ENCODE peak calls at places on chromosomes 4 and X, in four cellular contexts. L is GM23248, H is colonic mucosa, W is fibroblast of lung. B is an unnamed sample.
A peak's percentile ranks its signal among the peaks of the same experiment; 100 is the strongest.

GRCh38 chrX:51182545-51182944 is 150.1 kb upstream of the NUDT10 start:
- DNase-seq in L (no peak), H (no peak), W (no peak), B (no peak)

GRCh38 chr4:116573540-116573939 is 511.8 kb downstream of the TRAM1L1 start:
- DNase-seq in L (no peak), H (no peak), W (no peak), B (no peak)

GRCh38 chr4:127403523-127404084 is 229.2 kb upstream of the INTU start:
- DNase-seq in L (no peak), H (no peak), W (no peak), B (no peak)

GRCh38 chrX:31590581-31591113 is 518.8 kb upstream of the FTHL17 start:
- DNase-seq in L (peak; percentile 74), H (no peak), W (peak; percentile 69), B (no peak)

GRCh38 chr4:122777846-122778501 is 45.5 kb downstream of the BBS12 start:
- DNase-seq in L (peak; percentile 91), H (no peak), W (peak; percentile 93), B (no peak)

GRCh38 chrX:78124304-78124703 is 15.1 kb downstream of the TAF9B start:
- DNase-seq in L (peak; percentile 34), H (no peak), W (no peak), B (no peak)

GRCh38 chrX:119997570-119997969 is 54.0 kb upstream of the NKAP start:
- DNase-seq in L (no peak), H (no peak), W (no peak), B (no peak)

GRCh38 chrX:153565996-153566580 is 32.9 kb downstream of the CCNQ start:
- DNase-seq in L (no peak), H (no peak), W (no peak), B (no peak)

GRCh38 chr4:103786014-103786413 is 66.2 kb upstream of the TACR3 start:
- DNase-seq in L (peak; percentile 69), H (no peak), W (peak; percentile 7), B (no peak)

GRCh38 chrX:34147345-34147744 is 15.2 kb upstream of the FAM47A start:
- DNase-seq in L (no peak), H (no peak), W (no peak), B (no peak)

GRCh38 chr4:26238782-26239647 is 81.8 kb upstream of the RBPJ start:
- DNase-seq in L (peak; percentile 60), H (peak; percentile 28), W (peak; percentile 72), B (no peak)

GRCh38 chrX:124938715-124939114 is 381.0 kb upstream of the TEX13C start:
- DNase-seq in L (no peak), H (no peak), W (no peak), B (no peak)

GRCh38 chrX:134525086-134525792 is 65.3 kb downstream of the HPRT1 start:
- DNase-seq in L (peak; percentile 27), H (no peak), W (peak; percentile 40), B (no peak)

GRCh38 chr4:148415500-148415899 is 26.7 kb downstream of the NR3C2 start:
- DNase-seq in L (peak; percentile 4), H (no peak), W (peak; percentile 4), B (no peak)

GRCh38 chr4:1179976-1180375 is 7.6 kb upstream of the SPON2 start:
- DNase-seq in L (no peak), H (no peak), W (no peak), B (no peak)

GRCh38 chr4:40685300-40685699 is 55.6 kb upstream of the RBM47 start:
- DNase-seq in L (peak; percentile 34), H (no peak), W (peak; percentile 82), B (peak; percentile 32)

GRCh38 chr4:140330311-140330900 is 43.0 kb upstream of the SCOC start:
- DNase-seq in L (peak; percentile 60), H (no peak), W (peak; percentile 42), B (peak; percentile 20)

GRCh38 chrX:105477351-105477750 is 256.9 kb upstream of the TEX13A start:
- DNase-seq in L (no peak), H (no peak), W (peak; percentile 24), B (peak; percentile 66)

GRCh38 chr4:41155194-41155830 is 59.0 kb downstream of the APBB2 start:
- DNase-seq in L (peak; percentile 86), H (no peak), W (peak; percentile 95), B (peak; percentile 74)

GRCh38 chr4:115042496-115042895 is 70.9 kb downstream of the NDST4 start:
- DNase-seq in L (peak; percentile 20), H (no peak), W (no peak), B (no peak)

GRCh38 chr4:67035501-67035900 is 509.8 kb downstream of the CENPC start:
- DNase-seq in L (peak; percentile 0), H (no peak), W (peak; percentile 80), B (peak; percentile 77)

GRCh38 chrX:111363741-111364140 is 48.3 kb downstream of the DCX start:
- DNase-seq in L (no peak), H (no peak), W (no peak), B (no peak)

GRCh38 chrX:30748337-30748960 is 95.2 kb downstream of the GK start:
- DNase-seq in L (no peak), H (no peak), W (no peak), B (no peak)

GRCh38 chr4:185810746-185811508 is 1.1 kb downstream of the SORBS2 start:
- DNase-seq in L (no peak), H (no peak), W (no peak), B (peak; percentile 13)

GRCh38 chr4:39770969-39771724 is 73.2 kb downstream of the UBE2K start:
- DNase-seq in L (no peak), H (no peak), W (no peak), B (no peak)

GRCh38 chrX:155009994-155010472 is 12.5 kb downstream of the F8 start:
- DNase-seq in L (no peak), H (no peak), W (no peak), B (no peak)

GRCh38 chr4:113397114-113397701 is 347.8 kb downstream of the ANK2 start:
- DNase-seq in L (peak; percentile 76), H (no peak), W (peak; percentile 90), B (no peak)

GRCh38 chrX:20061869-20062254 is 54.8 kb downstream of the MAP7D2 start:
- DNase-seq in L (peak; percentile 55), H (no peak), W (peak; percentile 82), B (no peak)

GRCh38 chr4:84568496-84568895 is 14.4 kb upstream of the CDS1 start:
- DNase-seq in L (peak; percentile 20), H (no peak), W (no peak), B (no peak)

GRCh38 chr4:87079967-87080366 is 140.5 kb downstream of the KLHL8 start:
- DNase-seq in L (no peak), H (no peak), W (no peak), B (no peak)

GRCh38 chr4:164935363-164935762 is 42.1 kb downstream of the TRIM61 start:
- DNase-seq in L (no peak), H (no peak), W (no peak), B (no peak)

GRCh38 chr4:113882668-113883067 is 96.8 kb downstream of the ARSJ start:
- DNase-seq in L (no peak), H (no peak), W (peak; percentile 42), B (no peak)

GRCh38 chr4:164508126-164508525 is 245.8 kb upstream of the SMIM31 start:
- DNase-seq in L (no peak), H (no peak), W (peak; percentile 57), B (no peak)

GRCh38 chrX:131724292-131724691 is 180.4 kb downstream of the OR13H1 start:
- DNase-seq in L (no peak), H (no peak), W (no peak), B (no peak)

GRCh38 chr4:44121210-44121609 is 327.4 kb downstream of the KCTD8 start:
- DNase-seq in L (no peak), H (no peak), W (no peak), B (peak; percentile 7)

GRCh38 chr4:8176547-8177399 is 18.2 kb upstream of the ABLIM2 start:
- DNase-seq in L (peak; percentile 75), H (no peak), W (peak; percentile 38), B (peak; percentile 41)

GRCh38 chrX:48956728-48957414 is 536 bp downstream of the OTUD5 start:
- DNase-seq in L (peak; percentile 48), H (peak; percentile 31), W (no peak), B (no peak)

GRCh38 chr4:89196745-89197144 is 85.4 kb downstream of the TIGD2 start:
- DNase-seq in L (no peak), H (no peak), W (no peak), B (no peak)

DNA sequence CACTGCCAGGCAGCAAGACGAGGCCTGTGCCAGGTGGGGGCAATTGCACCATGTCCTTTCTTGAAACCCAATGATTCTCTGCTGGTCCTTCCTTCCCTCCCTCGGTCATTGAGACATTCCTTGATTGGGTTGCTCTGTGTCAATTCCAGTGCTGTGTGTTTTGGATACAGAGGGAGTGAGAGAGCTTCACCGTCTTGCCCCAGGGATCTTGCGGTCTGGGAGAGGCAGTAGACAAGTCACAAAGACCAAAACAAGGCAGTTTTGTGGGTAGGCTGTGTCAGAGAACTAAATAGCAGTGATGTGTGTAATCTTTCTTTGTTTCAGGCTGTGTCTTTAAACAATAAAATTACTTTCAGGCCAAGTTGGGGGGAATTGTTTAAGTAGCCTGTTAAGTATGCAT is 38.8 kb upstream of the TADA2B start:
- DNase-seq in L (no peak), H (no peak), W (peak; percentile 73), B (no peak)
- H3K27ac ChIP-seq in L (no peak overlapping the region), H (no peak overlapping the region), W (no peak overlapping the region), B (peak overlapping the region; percentile 65)

GRCh38 chr4:78846258-78846657 is 70.1 kb downstream of the BMP2K start:
- DNase-seq in L (peak; percentile 4), H (no peak), W (no peak), B (no peak)

GRCh38 chr4:78845469-78845868 is 69.3 kb downstream of the BMP2K start:
- DNase-seq in L (peak; percentile 2), H (no peak), W (no peak), B (no peak)
- H3K4me1 ChIP-seq in L (peaks cover 9% of the 10 kb centered on the region), H (no peaks in the 10 kb centered on the region), W (no peaks in the 10 kb centered on the region), B (no peaks in the 10 kb centered on the region)

GRCh38 chr4:11647433-11647832 is 218.7 kb upstream of the HS3ST1 start:
- DNase-seq in L (no peak), H (no peak), W (no peak), B (no peak)

GRCh38 chr4:11650801-11651596 is 222.3 kb upstream of the HS3ST1 start:
- DNase-seq in L (no peak), H (no peak), W (peak; percentile 66), B (no peak)
- H3K27ac ChIP-seq in L (no peak overlapping the region), H (no peak overlapping the region), W (no peak overlapping the region), B (no peak overlapping the region)

DNA sequence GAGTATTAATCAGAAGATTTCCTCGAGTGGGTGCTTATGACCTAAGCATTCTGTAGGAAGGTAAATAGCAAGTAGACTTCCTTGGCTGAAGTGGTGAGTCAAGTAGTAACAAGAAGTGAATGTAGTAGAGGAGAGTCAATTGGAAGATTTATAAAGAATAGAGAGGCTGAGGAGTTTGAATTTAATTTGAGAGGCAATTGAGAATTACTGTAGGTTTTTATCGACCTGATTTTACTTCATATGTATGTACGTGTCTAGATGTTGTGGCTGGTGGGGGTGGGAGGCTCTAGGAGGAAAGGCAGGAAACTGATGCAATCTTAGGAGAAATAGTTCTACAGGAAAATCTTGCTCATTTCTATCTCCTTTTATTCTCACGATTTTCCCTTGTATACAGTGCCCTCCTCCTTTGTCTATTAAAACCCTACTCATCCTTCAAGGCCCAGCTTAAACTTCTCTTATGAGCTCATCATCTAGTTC is 8.7 kb downstream of the OGT start:
- DNase-seq in L (peak; percentile 85), H (no peak), W (peak; percentile 60), B (peak; percentile 31)
- H3K4me1 ChIP-seq in L (peaks cover 49% of the 10 kb centered on the region), H (no peaks in the 10 kb centered on the region), W (peaks cover 3% of the 10 kb centered on the region), B (peaks cover 36% of the 10 kb centered on the region)

DNA sequence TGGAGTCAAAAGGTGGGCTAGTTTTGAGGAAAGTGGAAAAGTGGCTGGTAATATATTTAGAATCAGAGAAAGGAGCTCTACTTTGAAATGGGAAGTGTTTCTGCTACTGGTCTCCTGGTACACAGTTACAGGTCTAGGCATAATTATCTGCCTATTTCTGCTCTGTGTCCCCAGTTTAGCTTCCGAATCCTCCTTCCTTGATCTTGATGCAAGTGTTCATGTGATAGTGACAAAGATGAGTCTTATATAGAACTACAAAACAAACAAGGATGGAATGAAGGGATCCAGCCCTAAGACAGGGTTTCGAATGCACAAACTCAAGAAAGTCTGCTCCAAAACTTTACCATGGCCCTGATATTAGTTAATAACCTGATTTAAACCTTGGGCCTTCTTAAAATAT is 580.2 kb downstream of the INPP4B start:
- DNase-seq in L (no peak), H (no peak), W (no peak), B (no peak)
- H3K27ac ChIP-seq in L (peak overlapping the region; percentile 90), H (no peak overlapping the region), W (peak overlapping the region; percentile 83), B (no peak overlapping the region)

B was measured in foreskin keratinocyte.